ENCODE peak calls at places on chromosomes 3 and 15, in seven cellular contexts. U is astrocyte, X is H7, S is left lung, L is brain microvascular endothelial cell, P is erythroblast, I is NCI-H1092. Q is an unnamed sample.

GRCh38 chr3:88203537-88204143 is 53.9 kb downstream of the C3orf38 start:
- DNase-seq in U (peak; percentile 34), X (peak; percentile 53), S (peak; percentile 47), L (peak; percentile 83), P (peak; percentile 77), I (peak; percentile 38), Q (peak; percentile 79)

GRCh38 chr3:63960048-63960711 is 48.0 kb upstream of the SCAANT1 start:
- DNase-seq in U (peak; percentile 72), X (no peak), S (no peak), L (peak; percentile 62), P (peak; percentile 63), I (no peak), Q (peak; percentile 27)

GRCh38 chr3:151776259-151776740 is 37.6 kb upstream of the AADAC start:
- DNase-seq in U (no peak), X (no peak), S (no peak), L (no peak), P (no peak), I (no peak), Q (no peak)

GRCh38 chr15:70036585-70037343 is 61.0 kb downstream of the TLE3 start:
- DNase-seq in U (no peak), X (no peak), S (no peak), L (no peak), P (peak; percentile 14), I (peak; percentile 26), Q (no peak)

GRCh38 chr3:195616681-195617080 is 32.9 kb upstream of the APOD start:
- DNase-seq in U (no peak), X (peak; percentile 45), S (no peak), L (no peak), P (no peak), I (no peak), Q (no peak)

GRCh38 chr3:170440346-170440745 is 21.7 kb downstream of the CLDN11 start:
- DNase-seq in U (peak; percentile 34), X (no peak), S (no peak), L (no peak), P (no peak), I (no peak), Q (peak; percentile 56)

GRCh38 chr15:74179983-74180688 is 6.6 kb downstream of the ISLR start:
- DNase-seq in U (peak; percentile 71), X (peak; percentile 34), S (peak; percentile 34), L (peak; percentile 71), P (no peak), I (no peak), Q (no peak)

GRCh38 chr15:43872416-43873020 is 45.7 kb downstream of the WDR76 start:
- DNase-seq in U (peak; percentile 60), X (peak; percentile 81), S (no peak), L (peak; percentile 76), P (peak; percentile 62), I (no peak), Q (peak; percentile 48)

GRCh38 chr3:138943724-138944131 is 3.2 kb downstream of the FOXL2 start:
- DNase-seq in U (no peak), X (no peak), S (no peak), L (no peak), P (peak; percentile 31), I (no peak), Q (no peak)

GRCh38 chr3:136075816-136076215 is 110.3 kb downstream of the PPP2R3A start:
- DNase-seq in U (peak; percentile 34), X (no peak), S (no peak), L (no peak), P (peak; percentile 21), I (no peak), Q (no peak)

GRCh38 chr15:44802336-44802735 is 66.0 kb downstream of the TRIM69 start:
- DNase-seq in U (no peak), X (no peak), S (no peak), L (no peak), P (no peak), I (no peak), Q (no peak)

GRCh38 chr3:105523496-105523895 is 156.8 kb downstream of the ALCAM start:
- DNase-seq in U (no peak), X (no peak), S (no peak), L (no peak), P (no peak), I (no peak), Q (no peak)

GRCh38 chr3:194255252-194256039 is 95.7 kb downstream of the CPN2 start:
- DNase-seq in U (no peak), X (peak; percentile 41), S (peak; percentile 87), L (no peak), P (peak; percentile 92), I (no peak), Q (no peak)

GRCh38 chr15:37100109-37100873 is at the start of gene MEIS2:
- DNase-seq in U (peak; percentile 97), X (peak; percentile 96), S (peak; percentile 86), L (peak; percentile 79), P (peak; percentile 83), I (peak; percentile 65), Q (peak; percentile 80)

GRCh38 chr3:112293368-112294321 is at the start of gene SLC9C1:
- DNase-seq in U (peak; percentile 56), X (peak; percentile 36), S (no peak), L (peak; percentile 79), P (peak; percentile 69), I (peak; percentile 45), Q (peak; percentile 63)

GRCh38 chr3:161149529-161149928 is 44.4 kb upstream of the B3GALNT1 start:
- DNase-seq in U (peak; percentile 77), X (no peak), S (no peak), L (peak; percentile 56), P (no peak), I (no peak), Q (no peak)

GRCh38 chr3:11335056-11335608 is 62.9 kb downstream of the ATG7 start:
- DNase-seq in U (peak; percentile 50), X (peak; percentile 42), S (no peak), L (peak; percentile 75), P (peak; percentile 54), I (no peak), Q (peak; percentile 44)

GRCh38 chr15:40859206-40859851 is 14.7 kb downstream of the RHOV start:
- DNase-seq in U (peak; percentile 44), X (peak; percentile 89), S (peak; percentile 77), L (peak; percentile 74), P (peak; percentile 90), I (peak; percentile 41), Q (peak; percentile 89)

GRCh38 chr15:99409097-99409473 is 156.7 kb upstream of the MEF2A start:
- DNase-seq in U (peak; percentile 29), X (peak; percentile 88), S (peak; percentile 68), L (peak; percentile 37), P (no peak), I (peak; percentile 34), Q (peak; percentile 71)

GRCh38 chr3:194884649-194885315 is 199.1 kb downstream of the FAM43A start:
- DNase-seq in U (no peak), X (no peak), S (no peak), L (no peak), P (no peak), I (no peak), Q (no peak)

GRCh38 chr3:188400494-188401243 is 246.7 kb downstream of the LPP start:
- DNase-seq in U (no peak), X (no peak), S (no peak), L (no peak), P (no peak), I (no peak), Q (no peak)

GRCh38 chr15:85761635-85762034 is 33.1 kb downstream of the KLHL25 start:
- DNase-seq in U (peak; percentile 87), X (no peak), S (no peak), L (no peak), P (no peak), I (no peak), Q (no peak)

GRCh38 chr3:31893174-31893573 is 87.9 kb downstream of the OSBPL10 start:
- DNase-seq in U (peak; percentile 74), X (no peak), S (no peak), L (no peak), P (no peak), I (no peak), Q (no peak)

GRCh38 chr3:65596511-65597224 is 442.1 kb downstream of the MAGI1 start:
- DNase-seq in U (no peak), X (peak; percentile 77), S (no peak), L (no peak), P (peak; percentile 13), I (peak; percentile 3), Q (no peak)

GRCh38 chr3:56700136-56700535 is 17.1 kb upstream of the TASOR start:
- DNase-seq in U (no peak), X (no peak), S (no peak), L (no peak), P (no peak), I (no peak), Q (no peak)

GRCh38 chr3:161409069-161409468 is 37.8 kb upstream of the SPTSSB start:
- DNase-seq in U (no peak), X (no peak), S (no peak), L (peak; percentile 36), P (peak; percentile 35), I (peak; percentile 27), Q (peak; percentile 76)

GRCh38 chr15:45372032-45372995 is 6.0 kb downstream of the GATM start:
- DNase-seq in U (no peak), X (peak; percentile 23), S (no peak), L (no peak), P (no peak), I (no peak), Q (peak; percentile 11)

GRCh38 chr3:122100591-122101491 is 45.7 kb downstream of the CD86 start:
- DNase-seq in U (no peak), X (no peak), S (no peak), L (no peak), P (no peak), I (no peak), Q (no peak)

GRCh38 chr3:71495708-71496472 is 87.6 kb downstream of the FOXP1 start:
- DNase-seq in U (peak; percentile 93), X (peak; percentile 46), S (no peak), L (peak; percentile 96), P (peak; percentile 21), I (no peak), Q (no peak)

Q was measured in Calu3.